ENCODE peak calls at places on chromosomes 11 and 22, in nine cellular contexts. One of them, this sample, is unnamed.

GRCh38 chr11:115910379-115910778 is 406.2 kb upstream of the CADM1 start:
- DNase-seq in pancreas: no peak
- DNase-seq in neural progenitor cell: no peak
- DNase-seq in cardiac fibroblast: no peak
- DNase-seq in foreskin fibroblast: no peak
- DNase-seq in endodermal cell: no peak
- DNase-seq in mammary epithelial cell: no peak
- DNase-seq in AG10803: no peak
- DNase-seq in tibial artery: no peak
- DNase-seq in this sample: no peak

GRCh38 chr11:104694259-104695070 is 203.8 kb downstream of the CASP12 start:
- DNase-seq in pancreas: peak
- DNase-seq in neural progenitor cell: peak
- DNase-seq in cardiac fibroblast: peak
- DNase-seq in foreskin fibroblast: peak
- DNase-seq in endodermal cell: no peak
- DNase-seq in mammary epithelial cell: peak
- DNase-seq in AG10803: peak
- DNase-seq in tibial artery: no peak
- DNase-seq in this sample: no peak

GRCh38 chr11:111976614-111977140 is 39.5 kb downstream of the DIXDC1 start:
- DNase-seq in pancreas: peak
- DNase-seq in neural progenitor cell: no peak
- DNase-seq in cardiac fibroblast: no peak
- DNase-seq in foreskin fibroblast: peak
- DNase-seq in endodermal cell: no peak
- DNase-seq in mammary epithelial cell: peak
- DNase-seq in AG10803: no peak
- DNase-seq in tibial artery: peak
- DNase-seq in this sample: no peak

GRCh38 chr11:16095756-16096155 is 260.6 kb downstream of the SOX6 start:
- DNase-seq in pancreas: no peak
- DNase-seq in neural progenitor cell: no peak
- DNase-seq in cardiac fibroblast: no peak
- DNase-seq in foreskin fibroblast: no peak
- DNase-seq in endodermal cell: no peak
- DNase-seq in mammary epithelial cell: no peak
- DNase-seq in AG10803: no peak
- DNase-seq in tibial artery: no peak
- DNase-seq in this sample: no peak

GRCh38 chr22:37196539-37197450 is 8.7 kb upstream of the C1QTNF6 start:
- DNase-seq in pancreas: peak
- DNase-seq in neural progenitor cell: peak
- DNase-seq in cardiac fibroblast: peak
- DNase-seq in foreskin fibroblast: peak
- DNase-seq in endodermal cell: no peak
- DNase-seq in mammary epithelial cell: peak
- DNase-seq in AG10803: peak
- DNase-seq in tibial artery: peak
- DNase-seq in this sample: peak

GRCh38 chr22:27873476-27873875 is 45.6 kb downstream of the PITPNB start:
- DNase-seq in pancreas: no peak
- DNase-seq in neural progenitor cell: no peak
- DNase-seq in cardiac fibroblast: peak
- DNase-seq in foreskin fibroblast: no peak
- DNase-seq in endodermal cell: no peak
- DNase-seq in mammary epithelial cell: no peak
- DNase-seq in AG10803: no peak
- DNase-seq in tibial artery: peak
- DNase-seq in this sample: no peak

GRCh38 chr11:9017773-9018172 is 14.0 kb upstream of the NRIP3 start:
- DNase-seq in pancreas: peak
- DNase-seq in neural progenitor cell: no peak
- DNase-seq in cardiac fibroblast: peak
- DNase-seq in foreskin fibroblast: peak
- DNase-seq in endodermal cell: no peak
- DNase-seq in mammary epithelial cell: no peak
- DNase-seq in AG10803: peak
- DNase-seq in tibial artery: peak
- DNase-seq in this sample: peak

GRCh38 chr11:88535266-88535665 is 197.7 kb upstream of the CTSC start:
- DNase-seq in pancreas: no peak
- DNase-seq in neural progenitor cell: no peak
- DNase-seq in cardiac fibroblast: no peak
- DNase-seq in foreskin fibroblast: peak
- DNase-seq in endodermal cell: no peak
- DNase-seq in mammary epithelial cell: no peak
- DNase-seq in AG10803: peak
- DNase-seq in tibial artery: no peak
- DNase-seq in this sample: no peak

GRCh38 chr11:130826572-130826971 is 89.7 kb downstream of the SNX19 start:
- DNase-seq in pancreas: no peak
- DNase-seq in neural progenitor cell: no peak
- DNase-seq in cardiac fibroblast: no peak
- DNase-seq in foreskin fibroblast: peak
- DNase-seq in endodermal cell: no peak
- DNase-seq in mammary epithelial cell: no peak
- DNase-seq in AG10803: no peak
- DNase-seq in tibial artery: no peak
- DNase-seq in this sample: no peak

GRCh38 chr11:117189941-117190544 is 9.1 kb upstream of the TAGLN start:
- DNase-seq in pancreas: no peak
- DNase-seq in neural progenitor cell: no peak
- DNase-seq in cardiac fibroblast: no peak
- DNase-seq in foreskin fibroblast: no peak
- DNase-seq in endodermal cell: peak
- DNase-seq in mammary epithelial cell: no peak
- DNase-seq in AG10803: no peak
- DNase-seq in tibial artery: no peak
- DNase-seq in this sample: no peak

GRCh38 chr22:31177420-31178162 is 17.6 kb downstream of the RNF185 start:
- DNase-seq in pancreas: no peak
- DNase-seq in neural progenitor cell: no peak
- DNase-seq in cardiac fibroblast: peak
- DNase-seq in foreskin fibroblast: peak
- DNase-seq in endodermal cell: no peak
- DNase-seq in mammary epithelial cell: peak
- DNase-seq in AG10803: peak
- DNase-seq in tibial artery: no peak
- DNase-seq in this sample: no peak

GRCh38 chr11:43933608-43934358 is 8.7 kb upstream of the C11orf96 start:
- DNase-seq in pancreas: no peak
- DNase-seq in neural progenitor cell: peak
- DNase-seq in cardiac fibroblast: peak
- DNase-seq in foreskin fibroblast: peak
- DNase-seq in endodermal cell: no peak
- DNase-seq in mammary epithelial cell: no peak
- DNase-seq in AG10803: no peak
- DNase-seq in tibial artery: no peak
- DNase-seq in this sample: no peak

GRCh38 chr11:118859995-118860394 is 23.7 kb upstream of the CXCR5 start:
- DNase-seq in pancreas: no peak
- DNase-seq in neural progenitor cell: no peak
- DNase-seq in cardiac fibroblast: no peak
- DNase-seq in foreskin fibroblast: peak
- DNase-seq in endodermal cell: no peak
- DNase-seq in mammary epithelial cell: no peak
- DNase-seq in AG10803: no peak
- DNase-seq in tibial artery: no peak
- DNase-seq in this sample: no peak

GRCh38 chr11:92136792-92137191 is 87.8 kb upstream of the FAT3 start:
- DNase-seq in pancreas: no peak
- DNase-seq in neural progenitor cell: peak
- DNase-seq in cardiac fibroblast: no peak
- DNase-seq in foreskin fibroblast: no peak
- DNase-seq in endodermal cell: peak
- DNase-seq in mammary epithelial cell: no peak
- DNase-seq in AG10803: no peak
- DNase-seq in tibial artery: no peak
- DNase-seq in this sample: no peak

GRCh38 chr11:71184421-71185210 is 67.8 kb downstream of the SHANK2 start:
- DNase-seq in pancreas: no peak
- DNase-seq in neural progenitor cell: no peak
- DNase-seq in cardiac fibroblast: no peak
- DNase-seq in foreskin fibroblast: no peak
- DNase-seq in endodermal cell: no peak
- DNase-seq in mammary epithelial cell: no peak
- DNase-seq in AG10803: no peak
- DNase-seq in tibial artery: peak
- DNase-seq in this sample: no peak

GRCh38 chr11:113673566-113674396 is 32.3 kb downstream of the TMPRSS5 start:
- DNase-seq in pancreas: no peak
- DNase-seq in neural progenitor cell: no peak
- DNase-seq in cardiac fibroblast: no peak
- DNase-seq in foreskin fibroblast: peak
- DNase-seq in endodermal cell: peak
- DNase-seq in mammary epithelial cell: no peak
- DNase-seq in AG10803: no peak
- DNase-seq in tibial artery: no peak
- DNase-seq in this sample: no peak

GRCh38 chr11:86578727-86579405 is 93.5 kb downstream of the ME3 start:
- DNase-seq in pancreas: no peak
- DNase-seq in neural progenitor cell: no peak
- DNase-seq in cardiac fibroblast: no peak
- DNase-seq in foreskin fibroblast: no peak
- DNase-seq in endodermal cell: no peak
- DNase-seq in mammary epithelial cell: peak
- DNase-seq in AG10803: no peak
- DNase-seq in tibial artery: no peak
- DNase-seq in this sample: no peak
- H3K4me3 ChIP-seq in pancreas: no peak
- H3K4me3 ChIP-seq in neural progenitor cell: no peak
- H3K4me3 ChIP-seq in cardiac fibroblast: no peak
- H3K4me3 ChIP-seq in foreskin fibroblast: no peak
- H3K4me3 ChIP-seq in endodermal cell: no peak
- H3K4me3 ChIP-seq in mammary epithelial cell: no peak
- H3K4me3 ChIP-seq in AG10803: no peak
- H3K4me3 ChIP-seq in tibial artery: no peak
- H3K4me3 ChIP-seq in this sample: no peak

DNA sequence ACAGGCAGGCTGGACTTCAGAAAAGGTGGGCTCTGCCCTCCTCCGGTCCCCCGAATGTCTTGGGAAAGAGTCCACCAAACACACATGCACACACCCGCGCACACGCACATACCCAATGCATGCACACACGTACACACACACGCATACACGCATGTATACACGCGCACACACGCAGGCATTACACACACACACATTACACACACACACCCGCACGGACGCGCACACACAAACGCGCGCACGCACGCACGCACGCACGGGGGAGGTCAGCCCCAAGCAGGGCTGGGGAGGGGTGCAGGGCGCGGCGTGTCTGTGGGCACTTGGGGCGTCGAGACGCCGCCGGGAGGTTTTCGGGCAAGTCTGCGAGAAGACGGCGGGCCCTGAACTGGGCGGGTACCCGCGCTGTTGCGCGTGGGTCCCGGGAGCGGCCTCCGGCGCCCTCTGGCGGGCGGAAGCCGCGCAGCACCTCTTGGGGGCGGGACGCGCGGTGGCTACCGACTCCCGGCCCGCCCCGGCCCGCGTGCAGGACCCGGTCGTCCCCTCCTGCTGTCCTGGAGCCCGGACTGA is 3.5 kb downstream of the SEPTIN5 start:
- DNase-seq in pancreas: peak
- DNase-seq in neural progenitor cell: peak
- DNase-seq in cardiac fibroblast: peak
- DNase-seq in foreskin fibroblast: peak
- DNase-seq in endodermal cell: peak
- DNase-seq in mammary epithelial cell: peak
- DNase-seq in AG10803: peak
- DNase-seq in tibial artery: peak
- DNase-seq in this sample: peak
- TF ChIP-seq CTCF in pancreas: peak
- TF ChIP-seq CTCF in neural progenitor cell: peak
- TF ChIP-seq CTCF in cardiac fibroblast: peak
- TF ChIP-seq CTCF in foreskin fibroblast: peak
- TF ChIP-seq CTCF in endodermal cell: peak
- TF ChIP-seq CTCF in mammary epithelial cell: peak
- TF ChIP-seq CTCF in AG10803: peak
- TF ChIP-seq CTCF in tibial artery: peak
- TF ChIP-seq CTCF in this sample: peak

DNA sequence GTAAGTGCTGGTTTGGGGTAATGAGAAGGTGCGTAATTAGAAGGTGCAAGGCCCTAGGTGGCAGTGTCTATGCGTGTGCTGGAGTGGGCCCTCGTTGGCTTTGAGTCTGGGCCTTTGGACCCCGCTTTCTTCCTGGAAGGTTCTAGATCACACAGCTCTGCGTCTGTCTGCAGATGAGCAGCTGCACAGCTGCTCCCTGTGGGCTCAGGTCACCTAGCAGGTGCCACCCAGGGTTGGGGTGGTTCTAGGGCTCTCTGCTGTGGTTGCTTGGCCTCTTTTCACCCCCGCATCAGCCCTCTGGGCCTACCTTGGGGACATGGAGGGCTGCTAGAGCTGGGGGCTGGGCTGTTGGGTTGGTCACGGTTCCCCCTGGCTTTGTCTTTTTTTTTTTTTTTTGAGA is 10.4 kb downstream of the RELT start:
- DNase-seq in pancreas: no peak
- DNase-seq in neural progenitor cell: no peak
- DNase-seq in cardiac fibroblast: no peak
- DNase-seq in foreskin fibroblast: no peak
- DNase-seq in endodermal cell: no peak
- DNase-seq in mammary epithelial cell: no peak
- DNase-seq in AG10803: no peak
- DNase-seq in tibial artery: no peak
- DNase-seq in this sample: no peak
- H3K4me3 ChIP-seq in pancreas: no peak
- H3K4me3 ChIP-seq in neural progenitor cell: no peak
- H3K4me3 ChIP-seq in cardiac fibroblast: no peak
- H3K4me3 ChIP-seq in foreskin fibroblast: no peak
- H3K4me3 ChIP-seq in endodermal cell: no peak
- H3K4me3 ChIP-seq in mammary epithelial cell: no peak
- H3K4me3 ChIP-seq in AG10803: no peak
- H3K4me3 ChIP-seq in tibial artery: no peak
- H3K4me3 ChIP-seq in this sample: no peak

DNA sequence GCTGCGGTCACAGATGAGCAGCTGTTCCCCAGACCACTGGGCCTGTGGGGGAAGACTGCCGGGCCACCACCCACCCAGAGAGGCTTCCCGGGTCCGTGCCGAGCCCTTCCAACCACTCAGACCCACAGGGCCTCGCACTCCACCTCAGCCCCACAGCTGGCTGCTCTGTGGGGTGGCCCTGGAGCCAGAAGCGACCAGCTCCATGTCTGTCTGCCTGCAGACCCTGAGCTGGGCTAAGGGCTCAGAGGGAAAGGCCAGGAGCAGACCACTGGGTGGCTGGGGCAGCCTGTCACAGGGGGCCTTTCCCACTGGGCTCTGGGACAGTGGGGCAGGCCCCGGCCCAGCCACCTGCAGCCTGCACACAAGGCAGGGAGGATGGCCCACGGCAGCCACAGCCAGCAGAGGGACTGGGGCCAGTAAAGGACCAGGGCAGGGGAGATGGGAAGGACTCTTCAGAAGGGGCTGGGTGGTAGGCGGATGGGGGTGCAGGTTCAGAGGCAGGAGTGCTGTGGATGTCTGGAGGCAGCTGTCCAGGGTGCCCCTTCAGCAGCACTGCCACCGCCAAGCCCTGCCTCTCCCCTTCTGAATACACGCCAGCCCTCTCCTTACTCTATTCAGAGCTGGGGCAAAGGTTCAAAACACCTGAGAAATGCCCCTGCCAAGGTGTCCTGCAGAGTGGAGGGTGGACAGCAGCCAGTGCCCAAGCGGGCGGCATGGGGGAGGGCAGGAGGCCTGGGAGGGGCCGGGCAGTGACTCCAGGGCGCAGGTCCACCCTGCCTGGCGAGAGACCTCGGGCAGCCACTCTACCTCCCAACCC is 32.2 kb downstream of the GNB1L start:
- DNase-seq in pancreas: peak
- DNase-seq in neural progenitor cell: no peak
- DNase-seq in cardiac fibroblast: no peak
- DNase-seq in foreskin fibroblast: no peak
- DNase-seq in endodermal cell: peak
- DNase-seq in mammary epithelial cell: no peak
- DNase-seq in AG10803: no peak
- DNase-seq in tibial artery: no peak
- DNase-seq in this sample: no peak
- TF ChIP-seq CTCF in pancreas: no peak
- TF ChIP-seq CTCF in neural progenitor cell: no peak
- TF ChIP-seq CTCF in cardiac fibroblast: no peak
- TF ChIP-seq CTCF in foreskin fibroblast: no peak
- TF ChIP-seq CTCF in endodermal cell: no peak
- TF ChIP-seq CTCF in mammary epithelial cell: no peak
- TF ChIP-seq CTCF in AG10803: no peak
- TF ChIP-seq CTCF in tibial artery: no peak
- TF ChIP-seq CTCF in this sample: no peak

This sample was measured in tibial nerve.